ENCODE peak calls at places on chromosomes 16 and 17, in ten cellular contexts. One of them, this sample, is unnamed.

GRCh38 chr16:85206472-85207356 is 94.4 kb upstream of the CIBAR2 start:
- DNase-seq in NCI-H1417: peak; percentile 49
- DNase-seq in fibroblast of villous mesenchyme: peak; percentile 74
- DNase-seq in pancreas: peak; percentile 63
- DNase-seq in astrocyte: no peak
- DNase-seq in Right ventricle myocardium superior: peak; percentile 89
- DNase-seq in AML-193: no peak
- DNase-seq in mesendoderm: no peak
- DNase-seq in retina: no peak
- DNase-seq in fibroblast of lung: peak; percentile 82
- DNase-seq in this sample: no peak

GRCh38 chr16:89484923-89485679 is 5.3 kb downstream of the ANKRD11 start:
- DNase-seq in astrocyte: no peak
- DNase-seq in NCI-H1417: no peak
- DNase-seq in fibroblast of villous mesenchyme: no peak
- DNase-seq in fibroblast of lung: no peak
- DNase-seq in AML-193: no peak
- DNase-seq in mesendoderm: no peak
- DNase-seq in retina: no peak
- DNase-seq in pancreas: no peak
- DNase-seq in Right ventricle myocardium superior: peak; percentile 11
- DNase-seq in this sample: peak; percentile 62

GRCh38 chr17:8294361-8294760 is 839 bp downstream of the SLC25A35 start:
- DNase-seq in pancreas: no peak
- DNase-seq in fibroblast of lung: no peak
- DNase-seq in mesendoderm: no peak
- DNase-seq in fibroblast of villous mesenchyme: no peak
- DNase-seq in astrocyte: no peak
- DNase-seq in Right ventricle myocardium superior: no peak
- DNase-seq in AML-193: no peak
- DNase-seq in retina: no peak
- DNase-seq in NCI-H1417: no peak
- DNase-seq in this sample: no peak

GRCh38 chr17:836154-836553 is 54.0 kb downstream of the MRM3 start:
- DNase-seq in astrocyte: peak; percentile 79
- DNase-seq in mesendoderm: peak; percentile 47
- DNase-seq in retina: no peak
- DNase-seq in AML-193: no peak
- DNase-seq in pancreas: no peak
- DNase-seq in NCI-H1417: no peak
- DNase-seq in fibroblast of villous mesenchyme: peak; percentile 89
- DNase-seq in Right ventricle myocardium superior: no peak
- DNase-seq in fibroblast of lung: peak; percentile 34
- DNase-seq in this sample: no peak

GRCh38 chr17:58688521-58688920 is 3.3 kb downstream of the TEX14 start:
- DNase-seq in NCI-H1417: no peak
- DNase-seq in Right ventricle myocardium superior: no peak
- DNase-seq in AML-193: no peak
- DNase-seq in astrocyte: no peak
- DNase-seq in retina: no peak
- DNase-seq in mesendoderm: no peak
- DNase-seq in fibroblast of lung: no peak
- DNase-seq in fibroblast of villous mesenchyme: no peak
- DNase-seq in pancreas: no peak
- DNase-seq in this sample: no peak

GRCh38 chr17:1727258-1727789 is 2.8 kb downstream of the WDR81 start:
- DNase-seq in fibroblast of villous mesenchyme: no peak
- DNase-seq in astrocyte: no peak
- DNase-seq in Right ventricle myocardium superior: no peak
- DNase-seq in AML-193: no peak
- DNase-seq in retina: no peak
- DNase-seq in mesendoderm: no peak
- DNase-seq in fibroblast of lung: no peak
- DNase-seq in pancreas: no peak
- DNase-seq in NCI-H1417: no peak
- DNase-seq in this sample: no peak

GRCh38 chr17:81049372-81049911 is 14.5 kb downstream of the BAIAP2 start:
- DNase-seq in mesendoderm: no peak
- DNase-seq in AML-193: no peak
- DNase-seq in retina: peak; percentile 39
- DNase-seq in fibroblast of lung: no peak
- DNase-seq in NCI-H1417: no peak
- DNase-seq in pancreas: no peak
- DNase-seq in Right ventricle myocardium superior: no peak
- DNase-seq in astrocyte: no peak
- DNase-seq in fibroblast of villous mesenchyme: no peak
- DNase-seq in this sample: peak; percentile 83

GRCh38 chr17:78946631-78947030 is 21.4 kb upstream of the TIMP2 start:
- DNase-seq in Right ventricle myocardium superior: no peak
- DNase-seq in fibroblast of lung: no peak
- DNase-seq in pancreas: no peak
- DNase-seq in astrocyte: no peak
- DNase-seq in NCI-H1417: no peak
- DNase-seq in fibroblast of villous mesenchyme: no peak
- DNase-seq in retina: no peak
- DNase-seq in mesendoderm: no peak
- DNase-seq in AML-193: no peak
- DNase-seq in this sample: no peak

GRCh38 chr16:52471650-52472370 is 75.1 kb downstream of the TOX3 start:
- DNase-seq in pancreas: no peak
- DNase-seq in Right ventricle myocardium superior: no peak
- DNase-seq in AML-193: no peak
- DNase-seq in fibroblast of lung: no peak
- DNase-seq in astrocyte: no peak
- DNase-seq in NCI-H1417: peak; percentile 18
- DNase-seq in fibroblast of villous mesenchyme: no peak
- DNase-seq in retina: no peak
- DNase-seq in mesendoderm: no peak
- DNase-seq in this sample: no peak

GRCh38 chr17:16281351-16281750 is 64.3 kb downstream of the PIGL start:
- DNase-seq in pancreas: no peak
- DNase-seq in fibroblast of villous mesenchyme: peak; percentile 93
- DNase-seq in Right ventricle myocardium superior: no peak
- DNase-seq in retina: no peak
- DNase-seq in astrocyte: peak; percentile 95
- DNase-seq in AML-193: no peak
- DNase-seq in mesendoderm: no peak
- DNase-seq in fibroblast of lung: peak; percentile 86
- DNase-seq in NCI-H1417: no peak
- DNase-seq in this sample: no peak

GRCh38 chr17:77076046-77076882 is 64.5 kb upstream of the SEC14L1 start:
- DNase-seq in fibroblast of lung: no peak
- DNase-seq in astrocyte: no peak
- DNase-seq in mesendoderm: no peak
- DNase-seq in NCI-H1417: peak; percentile 86
- DNase-seq in fibroblast of villous mesenchyme: peak; percentile 38
- DNase-seq in pancreas: no peak
- DNase-seq in retina: no peak
- DNase-seq in AML-193: no peak
- DNase-seq in Right ventricle myocardium superior: no peak
- DNase-seq in this sample: no peak

GRCh38 chr16:4058386-4058785 is 57.9 kb downstream of the ADCY9 start:
- DNase-seq in AML-193: no peak
- DNase-seq in astrocyte: no peak
- DNase-seq in fibroblast of villous mesenchyme: no peak
- DNase-seq in mesendoderm: no peak
- DNase-seq in retina: no peak
- DNase-seq in fibroblast of lung: peak; percentile 19
- DNase-seq in NCI-H1417: no peak
- DNase-seq in pancreas: no peak
- DNase-seq in Right ventricle myocardium superior: no peak
- DNase-seq in this sample: no peak

GRCh38 chr17:76104896-76105231 is 1.3 kb upstream of the EXOC7 start:
- DNase-seq in NCI-H1417: no peak
- DNase-seq in astrocyte: no peak
- DNase-seq in pancreas: no peak
- DNase-seq in mesendoderm: no peak
- DNase-seq in retina: no peak
- DNase-seq in fibroblast of villous mesenchyme: no peak
- DNase-seq in AML-193: no peak
- DNase-seq in Right ventricle myocardium superior: no peak
- DNase-seq in fibroblast of lung: no peak
- DNase-seq in this sample: no peak

GRCh38 chr16:54946909-54947308 is 16.2 kb downstream of the IRX5 start:
- DNase-seq in mesendoderm: no peak
- DNase-seq in fibroblast of lung: no peak
- DNase-seq in Right ventricle myocardium superior: no peak
- DNase-seq in fibroblast of villous mesenchyme: no peak
- DNase-seq in astrocyte: no peak
- DNase-seq in AML-193: no peak
- DNase-seq in retina: no peak
- DNase-seq in pancreas: no peak
- DNase-seq in NCI-H1417: no peak
- DNase-seq in this sample: no peak

GRCh38 chr17:11885051-11885450 is 112.2 kb downstream of the ZNF18 start:
- DNase-seq in fibroblast of lung: no peak
- DNase-seq in pancreas: no peak
- DNase-seq in Right ventricle myocardium superior: no peak
- DNase-seq in mesendoderm: no peak
- DNase-seq in NCI-H1417: no peak
- DNase-seq in astrocyte: no peak
- DNase-seq in AML-193: no peak
- DNase-seq in retina: no peak
- DNase-seq in fibroblast of villous mesenchyme: no peak
- DNase-seq in this sample: no peak

GRCh38 chr17:59093145-59093701 is 13.5 kb downstream of the TRIM37 start:
- DNase-seq in mesendoderm: no peak
- DNase-seq in pancreas: no peak
- DNase-seq in retina: no peak
- DNase-seq in NCI-H1417: no peak
- DNase-seq in fibroblast of villous mesenchyme: no peak
- DNase-seq in fibroblast of lung: no peak
- DNase-seq in Right ventricle myocardium superior: no peak
- DNase-seq in AML-193: no peak
- DNase-seq in astrocyte: no peak
- DNase-seq in this sample: no peak

GRCh38 chr17:29615048-29615385 is 7.7 kb downstream of the CORO6 start:
- DNase-seq in NCI-H1417: no peak
- DNase-seq in fibroblast of villous mesenchyme: no peak
- DNase-seq in AML-193: peak; percentile 38
- DNase-seq in retina: no peak
- DNase-seq in mesendoderm: no peak
- DNase-seq in astrocyte: no peak
- DNase-seq in pancreas: no peak
- DNase-seq in fibroblast of lung: peak; percentile 36
- DNase-seq in Right ventricle myocardium superior: no peak
- DNase-seq in this sample: no peak

GRCh38 chr16:29111421-29111820 is 126.6 kb downstream of the LAT start:
- DNase-seq in retina: no peak
- DNase-seq in mesendoderm: no peak
- DNase-seq in astrocyte: no peak
- DNase-seq in fibroblast of lung: no peak
- DNase-seq in fibroblast of villous mesenchyme: no peak
- DNase-seq in AML-193: no peak
- DNase-seq in Right ventricle myocardium superior: no peak
- DNase-seq in pancreas: no peak
- DNase-seq in NCI-H1417: no peak
- DNase-seq in this sample: peak; percentile 50